ENCODE peak calls at places on chromosome X, in nine cellular contexts. B, H, J, E, P, O, M, S and T are unnamed samples.

GRCh38 chrX:43655961-43656494 is at the start of gene MAOA:
- DNase-seq in M (peak; percentile 92), S (no peak), E (peak; percentile 59), J (peak; percentile 94), O (peak; percentile 35), B (peak; percentile 83), P (no peak), H (peak; percentile 82), T (peak; percentile 34)

GRCh38 chrX:107935200-107935599 is 47.0 kb downstream of the TEX13B start:
- DNase-seq in B (no peak), O (no peak), H (no peak), M (no peak), S (no peak), E (no peak), P (no peak), J (no peak), T (no peak)

GRCh38 chrX:71103110-71103983 is 3.2 kb downstream of the CXorf65 start:
- DNase-seq in J (no peak), S (no peak), O (peak; percentile 42), M (no peak), B (peak; percentile 85), E (no peak), H (no peak), P (no peak), T (peak; percentile 78)

GRCh38 chrX:78378476-78379115 is 51.2 kb upstream of the CYSLTR1 start:
- DNase-seq in O (no peak), P (no peak), J (no peak), H (no peak), M (no peak), B (no peak), E (no peak), S (no peak), T (no peak)

GRCh38 chrX:40996886-40997530 is 88.2 kb upstream of the USP9X start:
- DNase-seq in P (peak; percentile 42), E (no peak), S (no peak), B (no peak), M (no peak), J (no peak), H (no peak), O (peak; percentile 64), T (no peak)

GRCh38 chrX:4764888-4765287 is 1051.4 kb upstream of the PRKX start:
- DNase-seq in J (no peak), H (no peak), E (no peak), B (no peak), P (no peak), M (no peak), S (no peak), O (no peak), T (no peak)

GRCh38 chrX:83501540-83501939 is 6.5 kb upstream of the POU3F4 start:
- DNase-seq in S (no peak), P (no peak), O (no peak), E (no peak), H (no peak), B (no peak), M (no peak), J (no peak), T (no peak)

GRCh38 chrX:87580862-87581261 is 63.3 kb downstream of the KLHL4 start:
- DNase-seq in E (no peak), J (no peak), S (no peak), B (no peak), M (no peak), O (peak; percentile 2), H (no peak), P (no peak), T (no peak)

GRCh38 chrX:10579018-10579752 is 41.2 kb downstream of the MID1 start:
- DNase-seq in M (no peak), B (no peak), E (no peak), H (no peak), O (no peak), P (peak; percentile 78), J (no peak), S (no peak), T (no peak)

GRCh38 chrX:71096702-71097032 is 1.0 kb downstream of the FOXO4 start:
- DNase-seq in H (no peak), O (no peak), B (no peak), P (no peak), E (no peak), J (no peak), M (no peak), S (no peak), T (no peak)

GRCh38 chrX:148885203-148885602 is 384.8 kb downstream of the AFF2 start:
- DNase-seq in M (no peak), E (no peak), O (no peak), J (no peak), P (no peak), H (no peak), B (no peak), S (no peak), T (no peak)

GRCh38 chrX:118807151-118808017 is 16.2 kb upstream of the ZCCHC12 start:
- DNase-seq in O (peak; percentile 52), J (no peak), M (no peak), P (peak; percentile 15), E (peak; percentile 27), B (peak; percentile 72), H (peak; percentile 54), S (no peak), T (no peak)

GRCh38 chrX:45824471-45824870 is 623.8 kb upstream of the DIPK2B start:
- DNase-seq in E (no peak), M (no peak), J (no peak), B (no peak), O (no peak), S (no peak), H (no peak), P (peak; percentile 89), T (no peak)

GRCh38 chrX:10085223-10085622 is 71.6 kb upstream of the CLCN4 start:
- DNase-seq in O (no peak), P (no peak), B (no peak), E (no peak), M (no peak), H (no peak), S (no peak), J (no peak), T (no peak)

GRCh38 chrX:27186671-27187070 is 276.5 kb downstream of the PPP4R3C start:
- DNase-seq in J (no peak), H (peak; percentile 20), P (peak; percentile 3), S (no peak), M (no peak), O (peak; percentile 28), B (no peak), E (no peak), T (no peak)

GRCh38 chrX:72716766-72717165 is 2.7 kb upstream of the PHKA1 start:
- DNase-seq in J (peak; percentile 53), M (no peak), B (no peak), S (no peak), E (no peak), P (no peak), O (no peak), H (peak; percentile 30), T (no peak)

GRCh38 chrX:84363674-84364073 is 138.6 kb downstream of the HDX start:
- DNase-seq in E (no peak), S (no peak), M (no peak), J (no peak), H (no peak), P (no peak), B (no peak), O (no peak), T (no peak)

GRCh38 chrX:24145340-24146186 is 4.0 kb upstream of the ZFX start:
- DNase-seq in P (no peak), E (no peak), S (peak; percentile 14), O (no peak), B (no peak), M (no peak), H (no peak), J (no peak), T (no peak)

GRCh38 chrX:135086197-135086854 is 34.0 kb downstream of the ETDB start:
- DNase-seq in B (no peak), E (no peak), S (no peak), O (peak; percentile 66), M (no peak), P (peak; percentile 63), H (peak; percentile 54), J (no peak), T (no peak)

GRCh38 chrX:11886745-11887144 is 128.7 kb downstream of the MSL3 start:
- DNase-seq in J (no peak), O (no peak), P (no peak), S (no peak), B (no peak), E (no peak), M (no peak), H (no peak), T (no peak)

GRCh38 chrX:2483398-2483797 is 17.4 kb downstream of the DHRSX start:
- DNase-seq in E (no peak), H (no peak), B (peak; percentile 24), O (no peak), J (no peak), S (no peak), P (no peak), M (no peak), T (no peak)
- H3K36me3 ChIP-seq in E (peaks cover 17% of the 10 kb centered on the region), H (peaks cover 5% of the 10 kb centered on the region), B (peaks cover 21% of the 10 kb centered on the region), O (no peaks in the 10 kb centered on the region), J (peaks cover 23% of the 10 kb centered on the region), S (peaks cover 6% of the 10 kb centered on the region), P (no peaks in the 10 kb centered on the region), M (peaks cover 20% of the 10 kb centered on the region), T (peaks cover under 1% of the 10 kb centered on the region)

GRCh38 chrX:13923845-13924244 is 105.8 kb downstream of the GEMIN8 start:
- DNase-seq in B (no peak), P (no peak), J (no peak), M (no peak), E (no peak), O (no peak), H (peak; percentile 32), S (no peak), T (no peak)
- TF ChIP-seq CTCF in B (no peak), P (no peak), J (no peak), M (no peak), E (no peak), O (no peak), H (no peak), S (no peak), T (no peak)

DNA sequence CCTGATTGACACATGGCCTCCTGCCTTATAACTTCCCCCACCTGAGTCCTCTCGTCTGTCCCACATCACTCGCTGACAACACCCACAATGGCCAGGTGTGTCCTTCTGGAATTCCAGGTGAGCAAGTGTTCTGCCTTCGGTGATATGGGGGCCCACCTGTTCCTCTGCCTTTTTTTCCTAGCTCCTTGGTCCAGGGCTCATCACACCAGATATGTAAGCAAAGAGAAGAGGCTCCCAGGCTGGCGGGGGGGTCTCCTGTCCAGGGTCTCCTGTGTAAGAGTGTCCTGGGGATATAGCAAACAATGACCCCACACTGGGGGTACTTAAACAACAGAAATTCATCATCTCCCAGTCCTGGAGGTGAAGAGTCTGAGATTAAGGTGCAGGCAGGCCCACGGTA is 25.2 kb downstream of the P2RY8 start:
- DNase-seq in S (no peak), B (no peak), H (no peak), E (no peak), J (peak; percentile 25), P (no peak), O (no peak), M (peak; percentile 21), T (no peak)
- H3K36me3 ChIP-seq in S (no peaks in the 10 kb centered on the region), B (no peaks in the 10 kb centered on the region), H (no peaks in the 10 kb centered on the region), E (no peaks in the 10 kb centered on the region), J (no peaks in the 10 kb centered on the region), P (no peaks in the 10 kb centered on the region), O (no peaks in the 10 kb centered on the region), M (no peaks in the 10 kb centered on the region), T (peaks cover 4% of the 10 kb centered on the region)

DNA sequence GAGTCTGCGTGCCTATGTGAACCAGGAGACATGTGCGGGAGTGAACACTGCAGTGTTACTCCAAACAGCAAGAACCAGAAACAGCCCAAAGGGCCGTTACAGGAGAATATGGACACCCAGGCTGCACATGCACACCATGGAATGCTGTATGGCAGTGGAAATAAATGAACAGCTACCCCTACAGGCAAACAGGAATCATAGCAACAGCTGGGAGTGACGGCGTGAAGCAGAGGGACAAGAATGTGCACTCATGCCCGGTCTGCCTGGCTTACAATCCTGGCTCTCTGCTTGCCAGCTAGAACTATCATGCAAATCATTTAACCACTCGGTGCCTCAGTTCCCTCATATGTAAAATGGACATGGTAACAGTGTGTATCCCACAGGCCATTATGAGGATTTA is 16.6 kb downstream of the GPKOW start:
- DNase-seq in M (no peak), O (peak; percentile 22), E (no peak), P (no peak), H (peak; percentile 34), J (peak; percentile 50), B (no peak), S (no peak), T (no peak)
- TF ChIP-seq CTCF in M (no peak), O (peak; percentile 50), E (no peak), P (peak; percentile 60), H (no peak), J (peak; percentile 42), B (no peak), S (peak; percentile 54), T (peak; percentile 18)